ENCODE peak calls at places on chromosomes 2 and 18, in seven cellular contexts. One of them, this sample, is unnamed.

GRCh38 chr18:35513181-35513932 is 15.6 kb upstream of the INO80C start:
- DNase-seq in H1: peak; percentile 32
- DNase-seq in mesenchymal stem cell: peak; percentile 68
- DNase-seq in trophoblast cell: peak; percentile 80
- DNase-seq in mesendoderm: peak; percentile 97
- DNase-seq in IMR-90: peak; percentile 54
- DNase-seq in neuronal stem cell: no peak
- DNase-seq in this sample: no peak

GRCh38 chr18:52869942-52870907 is 530.2 kb downstream of the DCC start:
- DNase-seq in H1: peak; percentile 54
- DNase-seq in neuronal stem cell: peak; percentile 17
- DNase-seq in trophoblast cell: no peak
- DNase-seq in mesenchymal stem cell: no peak
- DNase-seq in mesendoderm: peak; percentile 71
- DNase-seq in IMR-90: no peak
- DNase-seq in this sample: peak; percentile 74

GRCh38 chr2:210002158-210003157 is at the start of gene RPE:
- DNase-seq in neuronal stem cell: peak; percentile 89
- DNase-seq in H1: peak; percentile 96
- DNase-seq in mesendoderm: peak; percentile 97
- DNase-seq in mesenchymal stem cell: peak; percentile 94
- DNase-seq in trophoblast cell: peak; percentile 97
- DNase-seq in IMR-90: peak; percentile 88
- DNase-seq in this sample: peak; percentile 96

GRCh38 chr2:203682688-203683130 is 23.7 kb upstream of the CD28 start:
- DNase-seq in trophoblast cell: no peak
- DNase-seq in mesenchymal stem cell: peak; percentile 90
- DNase-seq in neuronal stem cell: no peak
- DNase-seq in mesendoderm: peak; percentile 16
- DNase-seq in IMR-90: peak; percentile 61
- DNase-seq in H1: no peak
- DNase-seq in this sample: no peak

GRCh38 chr2:1816414-1816911 is 72.1 kb upstream of the PXDN start:
- DNase-seq in trophoblast cell: no peak
- DNase-seq in mesendoderm: no peak
- DNase-seq in H1: no peak
- DNase-seq in IMR-90: peak; percentile 56
- DNase-seq in neuronal stem cell: no peak
- DNase-seq in mesenchymal stem cell: no peak
- DNase-seq in this sample: no peak

GRCh38 chr2:156005999-156006712 is 326.4 kb downstream of the NR4A2 start:
- DNase-seq in neuronal stem cell: no peak
- DNase-seq in trophoblast cell: no peak
- DNase-seq in IMR-90: no peak
- DNase-seq in H1: no peak
- DNase-seq in mesendoderm: peak; percentile 56
- DNase-seq in mesenchymal stem cell: no peak
- DNase-seq in this sample: peak; percentile 57

GRCh38 chr2:80971-81736 is 34.8 kb upstream of the FAM110C start:
- DNase-seq in mesenchymal stem cell: no peak
- DNase-seq in trophoblast cell: no peak
- DNase-seq in neuronal stem cell: no peak
- DNase-seq in IMR-90: no peak
- DNase-seq in mesendoderm: no peak
- DNase-seq in H1: no peak
- DNase-seq in this sample: no peak

GRCh38 chr2:100936070-100936741 is 65.9 kb upstream of the RPL31 start:
- DNase-seq in trophoblast cell: no peak
- DNase-seq in H1: no peak
- DNase-seq in neuronal stem cell: no peak
- DNase-seq in IMR-90: no peak
- DNase-seq in mesendoderm: no peak
- DNase-seq in mesenchymal stem cell: no peak
- DNase-seq in this sample: no peak

GRCh38 chr2:229090231-229090630 is 180.9 kb downstream of the PID1 start:
- DNase-seq in trophoblast cell: no peak
- DNase-seq in neuronal stem cell: no peak
- DNase-seq in H1: no peak
- DNase-seq in mesenchymal stem cell: no peak
- DNase-seq in mesendoderm: peak; percentile 37
- DNase-seq in IMR-90: peak; percentile 2
- DNase-seq in this sample: no peak

GRCh38 chr2:23545391-23545790 is 160.4 kb downstream of the KLHL29 start:
- DNase-seq in mesendoderm: no peak
- DNase-seq in IMR-90: peak; percentile 63
- DNase-seq in mesenchymal stem cell: no peak
- DNase-seq in neuronal stem cell: no peak
- DNase-seq in trophoblast cell: no peak
- DNase-seq in H1: no peak
- DNase-seq in this sample: no peak

GRCh38 chr18:22282311-22283235 is 113.2 kb downstream of the GATA6 start:
- DNase-seq in mesendoderm: peak; percentile 68
- DNase-seq in mesenchymal stem cell: peak; percentile 98
- DNase-seq in trophoblast cell: no peak
- DNase-seq in IMR-90: peak; percentile 96
- DNase-seq in neuronal stem cell: no peak
- DNase-seq in H1: no peak
- DNase-seq in this sample: peak; percentile 34

GRCh38 chr2:126802316-126802715 is 96.4 kb upstream of the TEX51 start:
- DNase-seq in neuronal stem cell: no peak
- DNase-seq in H1: peak; percentile 43
- DNase-seq in IMR-90: no peak
- DNase-seq in trophoblast cell: no peak
- DNase-seq in mesendoderm: no peak
- DNase-seq in mesenchymal stem cell: no peak
- DNase-seq in this sample: peak; percentile 31

GRCh38 chr2:230067990-230068657 is 600 bp downstream of the SLC16A14 start:
- DNase-seq in trophoblast cell: peak; percentile 3
- DNase-seq in mesendoderm: peak; percentile 61
- DNase-seq in IMR-90: peak; percentile 13
- DNase-seq in mesenchymal stem cell: peak; percentile 72
- DNase-seq in neuronal stem cell: peak; percentile 52
- DNase-seq in H1: peak; percentile 88
- DNase-seq in this sample: peak; percentile 77

GRCh38 chr2:85288244-85288725 is 39.5 kb downstream of the TGOLN2 start:
- DNase-seq in neuronal stem cell: no peak
- DNase-seq in trophoblast cell: peak; percentile 86
- DNase-seq in mesendoderm: peak; percentile 60
- DNase-seq in mesenchymal stem cell: no peak
- DNase-seq in IMR-90: peak; percentile 78
- DNase-seq in H1: no peak
- DNase-seq in this sample: no peak

GRCh38 chr2:102141915-102142828 is at the start of gene IL1R1:
- DNase-seq in H1: peak; percentile 74
- DNase-seq in IMR-90: peak; percentile 80
- DNase-seq in mesenchymal stem cell: peak; percentile 75
- DNase-seq in trophoblast cell: peak; percentile 89
- DNase-seq in neuronal stem cell: peak; percentile 56
- DNase-seq in mesendoderm: peak; percentile 56
- DNase-seq in this sample: peak; percentile 57

GRCh38 chr18:2997846-2998599 is 14.9 kb downstream of the LPIN2 start:
- DNase-seq in mesenchymal stem cell: peak; percentile 33
- DNase-seq in mesendoderm: no peak
- DNase-seq in trophoblast cell: no peak
- DNase-seq in H1: no peak
- DNase-seq in IMR-90: no peak
- DNase-seq in neuronal stem cell: no peak
- DNase-seq in this sample: no peak

GRCh38 chr18:3005462-3005861 is 7.5 kb downstream of the LPIN2 start:
- DNase-seq in H1: no peak
- DNase-seq in mesenchymal stem cell: no peak
- DNase-seq in mesendoderm: no peak
- DNase-seq in IMR-90: no peak
- DNase-seq in trophoblast cell: no peak
- DNase-seq in neuronal stem cell: no peak
- DNase-seq in this sample: no peak

GRCh38 chr18:3007491-3007890 is 5.5 kb downstream of the LPIN2 start:
- DNase-seq in mesenchymal stem cell: no peak
- DNase-seq in neuronal stem cell: no peak
- DNase-seq in mesendoderm: no peak
- DNase-seq in trophoblast cell: no peak
- DNase-seq in H1: no peak
- DNase-seq in IMR-90: no peak
- DNase-seq in this sample: no peak

GRCh38 chr18:2998644-2999043 is 14.3 kb downstream of the LPIN2 start:
- DNase-seq in IMR-90: no peak
- DNase-seq in neuronal stem cell: no peak
- DNase-seq in mesendoderm: no peak
- DNase-seq in trophoblast cell: no peak
- DNase-seq in H1: no peak
- DNase-seq in mesenchymal stem cell: no peak
- DNase-seq in this sample: no peak

DNA sequence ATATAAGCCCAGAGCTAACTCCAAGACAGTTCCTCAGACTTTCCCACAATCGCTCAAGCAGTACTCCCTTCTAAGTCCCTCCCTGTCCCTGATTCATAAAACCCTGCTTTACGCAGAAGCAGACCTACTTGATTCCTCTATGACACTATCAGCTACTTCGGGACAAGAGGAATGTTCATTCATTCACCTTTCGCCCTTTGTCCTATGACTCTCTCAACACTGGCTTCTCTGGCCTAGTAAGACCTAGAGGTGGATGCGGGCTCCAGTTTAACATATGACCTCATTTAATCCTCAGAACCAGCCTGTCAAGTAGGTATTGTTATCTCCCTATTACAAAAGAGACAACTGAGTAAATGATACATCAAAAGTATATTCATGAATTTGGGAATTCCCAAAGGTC is 10.2 kb downstream of the LPIN2 start:
- DNase-seq in neuronal stem cell: no peak
- DNase-seq in mesenchymal stem cell: no peak
- DNase-seq in IMR-90: no peak
- DNase-seq in H1: no peak
- DNase-seq in trophoblast cell: peak; percentile 93
- DNase-seq in mesendoderm: no peak
- DNase-seq in this sample: no peak
- H2BK5ac ChIP-seq in neuronal stem cell: no peak overlapping the region
- H2BK5ac ChIP-seq in mesenchymal stem cell: no peak overlapping the region
- H2BK5ac ChIP-seq in IMR-90: no peak overlapping the region
- H2BK5ac ChIP-seq in H1: no peak overlapping the region
- H2BK5ac ChIP-seq in trophoblast cell: no peak overlapping the region
- H2BK5ac ChIP-seq in mesendoderm: no peak overlapping the region
- H2BK5ac ChIP-seq in this sample: no peak overlapping the region

GRCh38 chr2:190378883-190379237 is 29.3 kb upstream of the MFSD6 start:
- DNase-seq in trophoblast cell: no peak
- DNase-seq in H1: no peak
- DNase-seq in neuronal stem cell: no peak
- DNase-seq in mesenchymal stem cell: no peak
- DNase-seq in IMR-90: no peak
- DNase-seq in mesendoderm: no peak
- DNase-seq in this sample: no peak

GRCh38 chr2:190380962-190381412 is 27.2 kb upstream of the MFSD6 start:
- DNase-seq in mesenchymal stem cell: no peak
- DNase-seq in trophoblast cell: peak; percentile 32
- DNase-seq in H1: no peak
- DNase-seq in IMR-90: no peak
- DNase-seq in neuronal stem cell: no peak
- DNase-seq in mesendoderm: no peak
- DNase-seq in this sample: no peak

GRCh38 chr2:190376083-190376482 is 32.1 kb upstream of the MFSD6 start:
- DNase-seq in IMR-90: no peak
- DNase-seq in mesendoderm: no peak
- DNase-seq in mesenchymal stem cell: no peak
- DNase-seq in H1: no peak
- DNase-seq in neuronal stem cell: no peak
- DNase-seq in trophoblast cell: no peak
- DNase-seq in this sample: no peak

GRCh38 chr2:190376591-190377245 is 31.4 kb upstream of the MFSD6 start:
- DNase-seq in H1: no peak
- DNase-seq in mesenchymal stem cell: no peak
- DNase-seq in IMR-90: no peak
- DNase-seq in mesendoderm: no peak
- DNase-seq in neuronal stem cell: no peak
- DNase-seq in trophoblast cell: no peak
- DNase-seq in this sample: no peak

GRCh38 chr2:190379249-190379964 is 28.7 kb upstream of the MFSD6 start:
- DNase-seq in IMR-90: peak; percentile 57
- DNase-seq in H1: no peak
- DNase-seq in neuronal stem cell: no peak
- DNase-seq in trophoblast cell: peak; percentile 85
- DNase-seq in mesendoderm: no peak
- DNase-seq in mesenchymal stem cell: peak; percentile 11
- DNase-seq in this sample: no peak
- H2BK5ac ChIP-seq in IMR-90: no peak overlapping the region
- H2BK5ac ChIP-seq in H1: no peak overlapping the region
- H2BK5ac ChIP-seq in neuronal stem cell: no peak overlapping the region
- H2BK5ac ChIP-seq in trophoblast cell: no peak overlapping the region
- H2BK5ac ChIP-seq in mesendoderm: no peak overlapping the region
- H2BK5ac ChIP-seq in mesenchymal stem cell: no peak overlapping the region
- H2BK5ac ChIP-seq in this sample: no peak overlapping the region

DNA sequence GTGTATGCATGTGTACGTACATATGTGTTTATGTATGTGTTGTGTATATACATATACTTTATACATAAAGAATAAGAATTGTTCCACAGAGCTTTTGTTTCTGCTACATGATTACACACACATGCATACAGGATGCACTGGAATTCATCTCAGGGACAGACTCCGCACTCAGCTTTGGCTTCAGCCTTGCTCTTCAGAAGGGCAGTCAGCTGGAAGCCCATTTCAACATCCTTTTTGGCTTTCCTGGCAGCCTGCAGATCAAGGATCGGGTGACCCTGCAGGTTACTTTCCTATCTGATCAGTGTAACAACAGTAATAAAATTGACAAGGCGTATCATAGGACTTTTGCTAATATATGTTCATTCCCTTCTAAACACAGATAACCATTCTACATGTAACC is 144.1 kb upstream of the COPS8 start:
- DNase-seq in IMR-90: no peak
- DNase-seq in H1: peak; percentile 22
- DNase-seq in neuronal stem cell: no peak
- DNase-seq in trophoblast cell: no peak
- DNase-seq in mesenchymal stem cell: peak; percentile 31
- DNase-seq in mesendoderm: no peak
- DNase-seq in this sample: no peak
- H2BK5ac ChIP-seq in IMR-90: no peak overlapping the region
- H2BK5ac ChIP-seq in H1: no peak overlapping the region
- H2BK5ac ChIP-seq in neuronal stem cell: no peak overlapping the region
- H2BK5ac ChIP-seq in trophoblast cell: no peak overlapping the region
- H2BK5ac ChIP-seq in mesenchymal stem cell: no peak overlapping the region
- H2BK5ac ChIP-seq in mesendoderm: no peak overlapping the region
- H2BK5ac ChIP-seq in this sample: no peak overlapping the region

DNA sequence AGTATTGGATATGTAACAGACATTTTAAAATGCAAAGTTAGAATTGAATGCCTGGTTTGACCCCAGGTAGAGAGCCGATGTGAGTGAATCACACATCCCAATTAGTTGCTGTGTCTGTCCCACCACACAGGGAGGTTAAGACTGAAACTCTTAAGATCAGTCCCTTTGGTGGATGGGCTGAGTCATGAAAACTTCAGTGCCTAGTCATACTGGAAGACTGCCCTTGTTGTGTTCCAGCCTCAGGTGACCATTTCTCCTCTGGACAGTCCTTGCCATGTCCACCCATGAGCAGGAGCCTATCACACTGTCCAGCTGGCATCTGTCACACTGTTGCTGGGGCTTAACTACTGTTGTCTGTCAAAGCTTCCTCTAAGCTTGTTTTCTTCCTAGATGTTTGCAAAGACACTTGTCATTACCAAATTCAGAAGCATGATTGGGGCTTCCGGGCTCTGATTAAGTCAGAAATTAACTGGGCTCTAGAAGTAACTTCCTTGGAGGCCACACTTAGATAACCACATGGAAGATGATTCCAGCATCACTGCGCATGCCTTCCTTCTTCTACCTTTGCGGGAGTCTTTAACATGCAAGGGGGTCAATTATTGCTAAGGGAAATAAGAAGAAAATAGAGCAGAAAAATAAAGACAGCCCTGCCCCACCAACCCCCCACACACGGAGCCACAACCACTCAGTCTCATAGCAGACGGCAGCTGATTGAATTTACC is 21.3 kb downstream of the CYRIA start:
- DNase-seq in IMR-90: peak; percentile 33
- DNase-seq in neuronal stem cell: no peak
- DNase-seq in mesendoderm: no peak
- DNase-seq in mesenchymal stem cell: peak; percentile 51
- DNase-seq in H1: no peak
- DNase-seq in trophoblast cell: no peak
- DNase-seq in this sample: no peak
- H2BK5ac ChIP-seq in IMR-90: no peak overlapping the region
- H2BK5ac ChIP-seq in neuronal stem cell: no peak overlapping the region
- H2BK5ac ChIP-seq in mesendoderm: no peak overlapping the region
- H2BK5ac ChIP-seq in mesenchymal stem cell: no peak overlapping the region
- H2BK5ac ChIP-seq in H1: no peak overlapping the region
- H2BK5ac ChIP-seq in trophoblast cell: no peak overlapping the region
- H2BK5ac ChIP-seq in this sample: no peak overlapping the region

This sample was measured in H9.